ENCODE peak calls at places on chromosomes 2 and 18, in five cellular contexts. S, N, Z, Y and E are unnamed samples.

GRCh38 chr18:73979742-73980141 is 167.9 kb downstream of the FBXO15 start:
- DNase-seq in S (peak; percentile 27), N (peak; percentile 4), Z (no peak), Y (no peak), E (no peak)

GRCh38 chr18:79169958-79170555 is 100.9 kb downstream of the ATP9B start:
- DNase-seq in S (no peak), N (no peak), Z (no peak), Y (no peak), E (no peak)

GRCh38 chr2:96532641-96533291 is 3.8 kb upstream of the ARID5A start:
- DNase-seq in S (no peak), N (no peak), Z (no peak), Y (no peak), E (no peak)

GRCh38 chr2:239318091-239318725 is 82.6 kb downstream of the HDAC4 start:
- DNase-seq in S (no peak), N (no peak), Z (no peak), Y (no peak), E (no peak)

GRCh38 chr2:233412405-233412804 is 58.1 kb downstream of the DGKD start:
- DNase-seq in S (no peak), N (no peak), Z (no peak), Y (no peak), E (no peak)

GRCh38 chr18:13538630-13539029 is 187.7 kb downstream of the FAM210A start:
- DNase-seq in S (no peak), N (no peak), Z (no peak), Y (no peak), E (no peak)

GRCh38 chr2:105329561-105330495 is at the start of gene TGFBRAP1:
- DNase-seq in S (peak; percentile 65), N (peak; percentile 37), Z (peak; percentile 76), Y (peak; percentile 59), E (peak; percentile 78)

GRCh38 chr2:175892046-175892445 is 110.0 kb downstream of the LNPK start:
- DNase-seq in S (no peak), N (no peak), Z (no peak), Y (no peak), E (no peak)

GRCh38 chr2:216713691-216714411 is 18.5 kb upstream of the IGFBP5 start:
- DNase-seq in S (no peak), N (peak; percentile 86), Z (no peak), Y (no peak), E (peak; percentile 28)

GRCh38 chr18:61901334-61901986 is 8.7 kb upstream of the RNF152 start:
- DNase-seq in S (peak; percentile 86), N (peak; percentile 54), Z (peak; percentile 68), Y (peak; percentile 43), E (peak; percentile 68)

GRCh38 chr2:135962401-135963138 is 22.9 kb downstream of the DARS1 start:
- DNase-seq in S (no peak), N (no peak), Z (no peak), Y (no peak), E (no peak)

GRCh38 chr2:85861650-85862049 is 27.1 kb downstream of the ST3GAL5 start:
- DNase-seq in S (no peak), N (no peak), Z (peak; percentile 48), Y (no peak), E (no peak)

GRCh38 chr2:27509326-27509725 is 12.7 kb downstream of the GCKR start:
- DNase-seq in S (no peak), N (peak; percentile 70), Z (no peak), Y (no peak), E (no peak)

GRCh38 chr18:74183110-74183509 is 34.8 kb downstream of the TIMM21 start:
- DNase-seq in S (no peak), N (no peak), Z (no peak), Y (no peak), E (no peak)

GRCh38 chr2:36663851-36664715 is 32.4 kb upstream of the VIT start:
- DNase-seq in S (peak; percentile 85), N (peak; percentile 85), Z (peak; percentile 65), Y (no peak), E (no peak)

GRCh38 chr2:177429688-177430325 is 37.2 kb downstream of the AGPS start:
- DNase-seq in S (peak; percentile 13), N (peak; percentile 87), Z (no peak), Y (no peak), E (no peak)

GRCh38 chr2:126914811-126915500 is 16.3 kb downstream of the TEX51 start:
- DNase-seq in S (no peak), N (no peak), Z (no peak), Y (no peak), E (no peak)

GRCh38 chr2:141021109-141021508 is 1109.7 kb downstream of the LRP1B start:
- DNase-seq in S (no peak), N (peak; percentile 79), Z (no peak), Y (no peak), E (no peak)

GRCh38 chr18:76801567-76802505 is 20.5 kb upstream of the ZNF236 start:
- DNase-seq in S (peak; percentile 74), N (peak; percentile 40), Z (peak; percentile 72), Y (peak; percentile 54), E (peak; percentile 64)

GRCh38 chr2:36615214-36615613 is 17.2 kb upstream of the FEZ2 start:
- DNase-seq in S (peak; percentile 82), N (peak; percentile 86), Z (no peak), Y (no peak), E (no peak)

GRCh38 chr18:24300703-24301102 is 96.9 kb downstream of the OSBPL1A start:
- DNase-seq in S (peak; percentile 18), N (no peak), Z (no peak), Y (no peak), E (no peak)

GRCh38 chr18:61556862-61557261 is 223.6 kb downstream of the CDH20 start:
- DNase-seq in S (peak; percentile 39), N (no peak), Z (no peak), Y (no peak), E (no peak)

GRCh38 chr2:20468549-20469500 is 22.0 kb downstream of the RHOB start:
- DNase-seq in S (no peak), N (no peak), Z (no peak), Y (no peak), E (no peak)

GRCh38 chr2:228479014-228479413 is 297.5 kb upstream of the SPHKAP start:
- DNase-seq in S (no peak), N (no peak), Z (no peak), Y (no peak), E (no peak)

GRCh38 chr2:99867690-99868089 is 274.7 kb downstream of the AFF3 start:
- DNase-seq in S (peak; percentile 73), N (peak; percentile 57), Z (no peak), Y (no peak), E (no peak)

GRCh38 chr18:35861367-35862114 is 110.9 kb upstream of the RMP24 start:
- DNase-seq in S (peak; percentile 47), N (no peak), Z (peak; percentile 57), Y (no peak), E (no peak)

GRCh38 chr2:53672881-53673522 is 94.6 kb upstream of the CHAC2 start:
- DNase-seq in S (no peak), N (peak; percentile 43), Z (no peak), Y (no peak), E (no peak)

GRCh38 chr2:64996914-64997313 is 7.7 kb downstream of the SLC1A4 start:
- DNase-seq in S (no peak), N (no peak), Z (no peak), Y (no peak), E (no peak)

GRCh38 chr2:199771948-199772692 is 78.9 kb downstream of the FTCDNL1 start:
- DNase-seq in S (no peak), N (no peak), Z (no peak), Y (no peak), E (no peak)

GRCh38 chr2:120343433-120344105 is 2.4 kb upstream of the INHBB start:
- DNase-seq in S (peak; percentile 89), N (peak; percentile 75), Z (peak; percentile 69), Y (peak; percentile 51), E (no peak)

GRCh38 chr2:207352978-207353377 is 176.8 kb upstream of the CREB1 start:
- DNase-seq in S (peak; percentile 37), N (peak; percentile 46), Z (peak; percentile 55), Y (no peak), E (no peak)

GRCh38 chr2:71699428-71699827 is 246.1 kb downstream of the DYSF start:
- DNase-seq in S (no peak), N (no peak), Z (no peak), Y (no peak), E (peak; percentile 52)

GRCh38 chr2:190119948-190120347 is 57.4 kb upstream of the MSTN start:
- DNase-seq in S (peak; percentile 15), N (peak; percentile 19), Z (no peak), Y (no peak), E (no peak)

GRCh38 chr2:35846-36245 is 10.5 kb downstream of the FAM110C start:
- DNase-seq in S (peak; percentile 31), N (no peak), Z (no peak), Y (no peak), E (no peak)